ENCODE peak calls at places on chromosomes 11 and 22, in four cellular contexts. I is Peyer's patch, D is spleen, R is heart left ventricle. A is an unnamed sample. For H3K4me1 and H3K36me3, the result is how much of the 10 kb centered on the place peaks cover.

GRCh38 chr22:48783821-48784266 is 1043.8 kb downstream of the BRD1 start:
- DNase-seq in I (peak), D (no peak), R (no peak), A (peak)

GRCh38 chr22:22362939-22363338 is 118.4 kb downstream of the VPREB1 start:
- DNase-seq in I (no peak), D (no peak), R (no peak), A (no peak)

GRCh38 chr11:73143126-73143838 is 1.2 kb upstream of the FCHSD2 start:
- DNase-seq in I (no peak), D (no peak), R (no peak), A (no peak)

GRCh38 chr11:36372101-36372767 is 76.1 kb downstream of the PRR5L start:
- DNase-seq in I (no peak), D (no peak), R (no peak), A (no peak)

GRCh38 chr11:35990170-35990569 is 46.3 kb downstream of the LDLRAD3 start:
- DNase-seq in I (no peak), D (no peak), R (no peak), A (no peak)

GRCh38 chr11:61791737-61792309 is 576 bp downstream of the TMEM258 start:
- DNase-seq in I (peak), D (no peak), R (peak), A (peak)

GRCh38 chr22:48647606-48648515 is 1179.8 kb downstream of the BRD1 start:
- DNase-seq in I (no peak), D (no peak), R (no peak), A (no peak)

GRCh38 chr11:60118333-60118732 is 29.9 kb downstream of the MS4A2 start:
- DNase-seq in I (no peak), D (no peak), R (no peak), A (no peak)

GRCh38 chr22:20673341-20674195 is 100.3 kb upstream of the SERPIND1 start:
- DNase-seq in I (no peak), D (no peak), R (no peak), A (no peak)

GRCh38 chr22:47171441-47172221 is 409.2 kb downstream of the TBC1D22A start:
- DNase-seq in I (no peak), D (peak), R (peak), A (peak)

GRCh38 chr22:50548046-50548912 is 2.6 kb downstream of the KLHDC7B start:
- DNase-seq in I (peak), D (peak), R (no peak), A (peak)

GRCh38 chr11:63710476-63711217 is 29.3 kb downstream of the RTN3 start:
- DNase-seq in I (no peak), D (no peak), R (no peak), A (peak)

GRCh38 chr11:123588117-123588815 is 66.2 kb downstream of the SCN3B start:
- DNase-seq in I (no peak), D (no peak), R (no peak), A (no peak)

GRCh38 chr22:25969286-25969685 is 200.0 kb upstream of the SEZ6L start:
- DNase-seq in I (no peak), D (no peak), R (no peak), A (no peak)

GRCh38 chr11:130508913-130509312 is 60.5 kb downstream of the ADAMTS15 start:
- DNase-seq in I (no peak), D (no peak), R (no peak), A (no peak)

GRCh38 chr22:38843201-38843715 is 570 bp downstream of the NPTXR start:
- DNase-seq in I (peak), D (peak), R (peak), A (peak)

GRCh38 chr22:41826430-41827383 is 6.2 kb upstream of the SREBF2 start:
- DNase-seq in I (no peak), D (no peak), R (peak), A (peak)

GRCh38 chr22:44929348-44930015 is 80.3 kb downstream of the PHF21B start:
- DNase-seq in I (no peak), D (no peak), R (no peak), A (peak)

GRCh38 chr11:1656670-1657069 is 27.1 kb downstream of the KRTAP5-5 start:
- DNase-seq in I (no peak), D (peak), R (no peak), A (no peak)

GRCh38 chr22:41598081-41598480 is 8.4 kb upstream of the PMM1 start:
- DNase-seq in I (no peak), D (peak), R (no peak), A (no peak)

GRCh38 chr11:59173080-59173963 is 1.4 kb downstream of the DTX4 start:
- DNase-seq in I (no peak), D (peak), R (peak), A (peak)

GRCh38 chr22:41584881-41585280 is 4.8 kb downstream of the PMM1 start:
- DNase-seq in I (no peak), D (no peak), R (no peak), A (no peak)

GRCh38 chr11:40139507-40139906 is 1319.9 kb downstream of the LRRC4C start:
- DNase-seq in I (no peak), D (no peak), R (no peak), A (no peak)

GRCh38 chr11:6855971-6856542 is 6.8 kb upstream of the OR10A2 start:
- DNase-seq in I (no peak), D (no peak), R (no peak), A (no peak)

GRCh38 chr11:3206922-3207204 is 11.8 kb downstream of the MRGPRG start:
- DNase-seq in I (no peak), D (no peak), R (no peak), A (no peak)

GRCh38 chr22:50304528-50305392 is 2.7 kb downstream of the PLXNB2 start:
- DNase-seq in I (no peak), D (no peak), R (peak), A (peak)

GRCh38 chr22:44680481-44680894 is 21.5 kb upstream of the PRR5 start:
- DNase-seq in I (no peak), D (no peak), R (peak), A (no peak)

GRCh38 chr11:27403195-27403594 is 40.2 kb upstream of the CCDC34 start:
- DNase-seq in I (no peak), D (no peak), R (no peak), A (no peak)

GRCh38 chr11:67374571-67375276 is 1.3 kb upstream of the CLCF1 start:
- DNase-seq in I (no peak), D (peak), R (no peak), A (no peak)
- H3K4me1 ChIP-seq in I (under half), D (under half), R (under half), A (under half)

DNA sequence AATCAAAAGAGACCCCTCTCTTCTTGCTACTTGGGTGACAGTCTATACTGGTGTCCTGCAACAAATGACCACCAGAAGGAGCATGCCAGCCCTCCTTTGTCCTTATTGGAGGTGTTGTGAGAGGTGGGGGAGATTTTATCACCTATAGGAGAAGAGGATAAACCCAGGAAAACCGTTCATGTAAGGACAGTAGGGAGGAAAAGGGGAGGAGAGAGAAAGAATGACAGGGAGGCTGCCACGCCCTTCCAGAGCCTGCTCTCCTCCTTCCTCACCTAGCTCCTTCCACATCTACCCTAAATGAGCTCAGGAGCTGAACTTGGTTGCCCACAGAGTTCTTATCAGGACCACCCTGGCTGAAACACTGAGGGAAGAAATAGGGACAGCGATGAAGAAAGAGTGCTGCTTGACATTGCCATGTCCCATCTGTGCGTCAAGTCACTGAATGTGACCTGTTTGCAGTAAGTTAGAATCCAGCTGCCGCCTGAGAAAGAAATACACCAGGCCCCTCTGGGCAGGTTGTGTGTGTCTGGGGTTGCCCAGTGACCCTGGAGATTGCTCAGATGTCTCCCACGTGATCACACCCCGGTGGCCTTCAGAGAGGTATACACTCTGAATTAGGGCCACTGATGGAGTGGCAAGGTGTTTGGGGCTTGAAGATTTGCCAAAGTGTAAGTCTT is 40.4 kb upstream of the ETS1 start:
- DNase-seq in I (no peak), D (no peak), R (no peak), A (no peak)
- TF ChIP-seq CTCF in I (no peak), D (no peak), R (no peak), A (no peak)

DNA sequence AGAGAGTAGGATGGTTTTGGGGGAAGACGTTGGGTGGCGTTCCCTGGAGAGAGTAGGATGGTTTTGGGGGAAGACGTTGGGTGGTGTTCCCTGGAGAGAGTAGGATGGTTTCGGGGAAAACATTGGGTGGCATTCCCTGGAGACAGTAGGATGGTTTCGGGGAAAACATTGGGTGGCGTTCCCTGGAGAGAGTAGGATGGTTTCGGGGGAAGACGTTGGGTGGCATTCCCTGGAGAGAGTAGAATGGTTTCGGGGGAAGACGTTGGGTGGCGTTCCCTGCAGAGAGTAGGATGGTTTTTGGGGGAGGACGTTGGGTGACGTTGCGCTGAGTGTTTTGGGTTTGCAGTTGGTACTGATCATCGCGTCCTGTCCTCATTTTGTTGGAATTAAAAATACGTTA is 28.2 kb downstream of the IGHMBP2 start:
- DNase-seq in I (no peak), D (peak), R (no peak), A (no peak)
- H3K36me3 ChIP-seq in I (under half), D (under half), R (half or more), A (under half)

DNA sequence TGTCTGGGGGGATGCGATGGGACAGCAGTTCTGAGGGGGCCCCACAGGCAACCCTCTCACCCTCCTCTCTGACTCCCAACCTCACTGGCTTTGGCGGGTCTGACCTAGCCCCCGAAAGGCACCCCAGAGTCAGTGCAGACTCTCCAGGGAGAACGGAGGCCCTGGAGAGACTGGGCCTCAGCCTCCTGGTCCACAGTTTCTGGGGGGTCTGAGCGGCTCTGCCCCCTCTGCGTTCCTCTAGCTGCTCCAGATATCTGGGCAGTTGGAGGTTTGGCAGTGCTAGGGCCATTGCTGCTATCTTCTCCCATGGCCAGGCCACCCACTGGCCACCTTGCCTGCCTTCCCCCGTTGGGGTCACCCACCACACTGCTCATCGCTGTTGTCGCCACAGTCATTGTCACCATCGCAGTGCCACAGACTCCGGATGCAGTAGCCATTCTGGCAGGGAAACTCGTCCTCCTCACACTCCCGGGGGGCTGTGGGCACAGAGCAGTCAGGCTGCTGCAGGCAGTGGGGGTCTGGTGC is 18.8 kb downstream of the LRP4 start:
- DNase-seq in I (no peak), D (no peak), R (no peak), A (no peak)
- H3K4me1 ChIP-seq in I (under half), D (under half), R (under half), A (under half)

GRCh38 chr11:134276396-134277175 is 407 bp downstream of the GLB1L3 start:
- DNase-seq in I (no peak), D (no peak), R (no peak), A (no peak)
- TF ChIP-seq CTCF in I (no peak), D (no peak), R (no peak), A (no peak)

GRCh38 chr22:40308999-40309578 is 37.2 kb upstream of the ADSL start:
- DNase-seq in I (no peak), D (no peak), R (no peak), A (no peak)
- H3K36me3 ChIP-seq in I (under half), D (under half), R (half or more), A (under half)

GRCh38 chr22:36351921-36352774 is 35.6 kb downstream of the MYH9 start:
- DNase-seq in I (no peak), D (no peak), R (no peak), A (no peak)

GRCh38 chr22:36355362-36355761 is 32.4 kb downstream of the MYH9 start:
- DNase-seq in I (no peak), D (no peak), R (no peak), A (no peak)

GRCh38 chr22:36355894-36356293 is 31.9 kb downstream of the MYH9 start:
- DNase-seq in I (no peak), D (no peak), R (no peak), A (no peak)

GRCh38 chr22:36350751-36351594 is 36.8 kb downstream of the MYH9 start:
- DNase-seq in I (no peak), D (no peak), R (no peak), A (no peak)

GRCh38 chr22:36352775-36353507 is 34.8 kb downstream of the MYH9 start:
- DNase-seq in I (no peak), D (no peak), R (peak), A (peak)
- H3K4me1 ChIP-seq in I (under half), D (half or more), R (half or more), A (under half)

GRCh38 chr11:68032003-68032402 is 1.5 kb downstream of the NDUFS8 start:
- DNase-seq in I (no peak), D (no peak), R (no peak), A (no peak)

GRCh38 chr11:68032997-68033707 is 2.7 kb downstream of the NDUFS8 start:
- DNase-seq in I (no peak), D (no peak), R (no peak), A (peak)

GRCh38 chr11:68031136-68031459 is 617 bp downstream of the NDUFS8 start:
- DNase-seq in I (no peak), D (no peak), R (no peak), A (no peak)

GRCh38 chr11:68028802-68029475 is 1.5 kb upstream of the NDUFS8 start:
- DNase-seq in I (no peak), D (no peak), R (no peak), A (no peak)

GRCh38 chr11:68030318-68031135 is at the start of gene NDUFS8:
- DNase-seq in I (peak), D (peak), R (peak), A (peak)
- TF ChIP-seq CTCF in I (no peak), D (no peak), R (no peak), A (no peak)

GRCh38 chr22:30413745-30414524 is 11.6 kb upstream of the MTFP1 start:
- DNase-seq in I (no peak), D (no peak), R (no peak), A (no peak)
- H3K36me3 ChIP-seq in I (under half), D (under half), R (under half), A (under half)

A was measured in mucosa of descending colon.